ENCODE peak calls at places on chromosome 2, in five cellular contexts. X is mucosa of descending colon; F is mesendoderm; L is iris pigment epithelial cell; H is activated naive CD8-positive, alpha-beta T cell treated with anti-CD3 and anti-CD28 coated beads, Interleukin-2, amount 50 U/mL, for 24 hours. Y is an unnamed sample.

GRCh38 chr2:84901593-84902120 is 3.8 kb upstream of the TMSB10 start:
- DNase-seq in L (peak; percentile 84), H (no peak), X (no peak), F (no peak), Y (no peak)

GRCh38 chr2:196500686-196501431 is 138.7 kb upstream of the CCDC150 start:
- DNase-seq in F (peak; percentile 87), H (no peak), L (peak; percentile 60), X (no peak), Y (no peak)

GRCh38 chr2:97701186-97701585 is 12.2 kb upstream of the ZAP70 start:
- DNase-seq in X (no peak), H (no peak), F (no peak), L (no peak), Y (no peak)

GRCh38 chr2:146037334-146037870 is 1517.5 kb upstream of the ZEB2 start:
- DNase-seq in H (no peak), F (no peak), L (no peak), X (no peak), Y (no peak)

GRCh38 chr2:172924070-172924469 is 151.6 kb upstream of the MAP3K20 start:
- DNase-seq in F (no peak), H (no peak), X (no peak), L (no peak), Y (no peak)

GRCh38 chr2:38592951-38593350 is 9.8 kb downstream of the HNRNPLL start:
- DNase-seq in L (peak; percentile 70), H (no peak), X (no peak), F (no peak), Y (no peak)

GRCh38 chr2:61460168-61460567 is 10.7 kb downstream of the USP34 start:
- DNase-seq in L (peak; percentile 91), F (no peak), H (no peak), X (no peak), Y (no peak)

GRCh38 chr2:25207078-25207545 is 38.7 kb upstream of the POMC start:
- DNase-seq in L (no peak), H (peak; percentile 35), X (no peak), F (no peak), Y (no peak)

GRCh38 chr2:99088017-99088416 is 53.5 kb upstream of the C2orf15 start:
- DNase-seq in F (no peak), L (no peak), H (no peak), X (no peak), Y (no peak)

Y was measured in transverse colon.